ENCODE peak calls at places on chromosome 1, in four cellular contexts. One of them, this sample, is unnamed.

GRCh38 chr1:229440821-229441537 is 7.1 kb upstream of the ACTA1 start:
- DNase-seq in astrocyte: peak
- DNase-seq in IMR-90: peak
- DNase-seq in OCI-LY7: no peak
- DNase-seq in this sample: no peak

GRCh38 chr1:180192172-180192571 is 37.5 kb downstream of the QSOX1 start:
- DNase-seq in astrocyte: no peak
- DNase-seq in IMR-90: no peak
- DNase-seq in OCI-LY7: no peak
- DNase-seq in this sample: no peak

GRCh38 chr1:88204111-88204510 is 480.0 kb upstream of the PKN2 start:
- DNase-seq in astrocyte: peak
- DNase-seq in IMR-90: no peak
- DNase-seq in OCI-LY7: no peak
- DNase-seq in this sample: no peak

GRCh38 chr1:163172596-163172995 is 30.1 kb downstream of the RGS5 start:
- DNase-seq in astrocyte: no peak
- DNase-seq in IMR-90: no peak
- DNase-seq in OCI-LY7: no peak
- DNase-seq in this sample: no peak

GRCh38 chr1:12276225-12276624 is 46.4 kb downstream of the VPS13D start:
- DNase-seq in astrocyte: no peak
- DNase-seq in IMR-90: peak
- DNase-seq in OCI-LY7: no peak
- DNase-seq in this sample: no peak

GRCh38 chr1:6621429-6622391 is 3.0 kb upstream of the THAP3 start:
- DNase-seq in astrocyte: no peak
- DNase-seq in IMR-90: no peak
- DNase-seq in OCI-LY7: no peak
- DNase-seq in this sample: no peak

GRCh38 chr1:54849219-54850081 is 37.5 kb downstream of the DHCR24 start:
- DNase-seq in astrocyte: no peak
- DNase-seq in IMR-90: no peak
- DNase-seq in OCI-LY7: no peak
- DNase-seq in this sample: no peak

GRCh38 chr1:24735619-24736375 is 9.4 kb upstream of the CLIC4 start:
- DNase-seq in astrocyte: peak
- DNase-seq in IMR-90: peak
- DNase-seq in OCI-LY7: peak
- DNase-seq in this sample: no peak

GRCh38 chr1:244640917-244641316 is 12.0 kb upstream of the DESI2 start:
- DNase-seq in astrocyte: no peak
- DNase-seq in IMR-90: no peak
- DNase-seq in OCI-LY7: no peak
- DNase-seq in this sample: no peak

GRCh38 chr1:156629825-156630449 is 10.7 kb downstream of the HAPLN2 start:
- DNase-seq in astrocyte: no peak
- DNase-seq in IMR-90: no peak
- DNase-seq in OCI-LY7: peak
- DNase-seq in this sample: no peak

GRCh38 chr1:61851849-61852692 is 109.8 kb downstream of the PATJ start:
- DNase-seq in astrocyte: peak
- DNase-seq in IMR-90: peak
- DNase-seq in OCI-LY7: peak
- DNase-seq in this sample: no peak

GRCh38 chr1:16724718-16725438 is 15.4 kb upstream of the RNU1-4 start:
- DNase-seq in astrocyte: no peak
- DNase-seq in IMR-90: no peak
- DNase-seq in OCI-LY7: no peak
- DNase-seq in this sample: peak

GRCh38 chr1:192171123-192171522 is 12.9 kb downstream of the RGS18 start:
- DNase-seq in astrocyte: no peak
- DNase-seq in IMR-90: peak
- DNase-seq in OCI-LY7: no peak
- DNase-seq in this sample: no peak

GRCh38 chr1:232813757-232814156 is 8.5 kb downstream of the MAP10 start:
- DNase-seq in astrocyte: no peak
- DNase-seq in IMR-90: no peak
- DNase-seq in OCI-LY7: no peak
- DNase-seq in this sample: no peak

GRCh38 chr1:20280399-20280798 is 10.3 kb upstream of the VWA5B1 start:
- DNase-seq in astrocyte: no peak
- DNase-seq in IMR-90: no peak
- DNase-seq in OCI-LY7: no peak
- DNase-seq in this sample: no peak

GRCh38 chr1:224199679-224200078 is 16.6 kb downstream of the DEGS1 start:
- DNase-seq in astrocyte: no peak
- DNase-seq in IMR-90: no peak
- DNase-seq in OCI-LY7: no peak
- DNase-seq in this sample: no peak

GRCh38 chr1:181011301-181012202 is 11.1 kb downstream of the STX6 start:
- DNase-seq in astrocyte: no peak
- DNase-seq in IMR-90: no peak
- DNase-seq in OCI-LY7: no peak
- DNase-seq in this sample: no peak

GRCh38 chr1:53896673-53897229 is 2.8 kb downstream of the DIO1 start:
- DNase-seq in astrocyte: peak
- DNase-seq in IMR-90: peak
- DNase-seq in OCI-LY7: no peak
- DNase-seq in this sample: no peak

GRCh38 chr1:145690587-145691558 is 16.3 kb downstream of the PDZK1 start:
- DNase-seq in astrocyte: peak
- DNase-seq in IMR-90: peak
- DNase-seq in OCI-LY7: no peak
- DNase-seq in this sample: no peak

GRCh38 chr1:160025314-160025713 is 6.5 kb downstream of the PIGM start:
- DNase-seq in astrocyte: no peak
- DNase-seq in IMR-90: no peak
- DNase-seq in OCI-LY7: no peak
- DNase-seq in this sample: no peak

GRCh38 chr1:158506369-158506987 is 34.5 kb downstream of the OR10R2 start:
- DNase-seq in astrocyte: no peak
- DNase-seq in IMR-90: peak
- DNase-seq in OCI-LY7: peak
- DNase-seq in this sample: no peak
- TF ChIP-seq CTCF in astrocyte: no peak
- TF ChIP-seq CTCF in IMR-90: peak
- TF ChIP-seq CTCF in OCI-LY7: peak
- TF ChIP-seq CTCF in this sample: peak

GRCh38 chr1:47569681-47570470 is 132.0 kb downstream of the FOXD2 start:
- DNase-seq in astrocyte: peak
- DNase-seq in IMR-90: peak
- DNase-seq in OCI-LY7: no peak
- DNase-seq in this sample: no peak
- TF ChIP-seq CTCF in astrocyte: peak
- TF ChIP-seq CTCF in IMR-90: peak
- TF ChIP-seq CTCF in OCI-LY7: no peak
- TF ChIP-seq CTCF in this sample: no peak

DNA sequence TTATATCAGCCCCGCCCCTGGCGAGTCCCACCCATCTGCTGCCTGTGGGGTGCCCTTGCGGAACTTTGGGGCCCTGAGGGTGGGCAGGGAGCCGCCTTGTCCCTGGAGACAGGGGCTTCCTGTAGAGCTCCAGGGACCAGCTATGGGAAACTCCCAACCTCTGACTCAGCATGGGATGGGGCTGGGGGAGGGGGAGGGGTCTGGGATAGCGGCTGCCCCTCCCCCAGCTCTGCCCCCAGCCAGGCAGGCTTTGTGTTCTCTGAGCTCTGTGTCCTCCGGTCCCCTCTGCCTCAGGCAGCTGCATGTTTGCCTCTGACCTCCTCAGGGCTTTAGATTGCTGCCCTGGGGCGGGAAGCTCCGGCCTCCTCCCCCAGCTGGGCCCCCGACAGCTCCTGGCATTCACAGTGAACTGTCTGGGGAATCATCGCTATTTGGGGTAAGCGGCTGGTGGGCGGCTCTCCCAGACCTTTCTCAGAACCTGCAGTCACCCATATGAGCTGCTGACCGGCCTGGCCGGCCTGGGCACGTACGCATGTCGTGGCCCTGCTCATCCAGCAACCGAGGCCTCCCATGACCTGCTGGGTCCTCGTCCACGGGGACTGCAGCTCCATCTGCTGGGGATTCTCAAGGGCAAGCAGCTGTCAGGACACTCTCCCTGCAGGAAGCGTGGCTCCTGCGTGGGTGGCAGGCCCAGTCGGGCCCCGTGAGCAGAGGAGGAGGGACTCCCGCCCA is 17.1 kb downstream of the ARHGEF16 start:
- DNase-seq in astrocyte: peak
- DNase-seq in IMR-90: peak
- DNase-seq in OCI-LY7: no peak
- DNase-seq in this sample: no peak
- TF ChIP-seq CTCF in astrocyte: peak
- TF ChIP-seq CTCF in IMR-90: peak
- TF ChIP-seq CTCF in OCI-LY7: no peak
- TF ChIP-seq CTCF in this sample: no peak

GRCh38 chr1:220880367-220880680 is 1.1 kb downstream of the HLX start:
- DNase-seq in astrocyte: no peak
- DNase-seq in IMR-90: no peak
- DNase-seq in OCI-LY7: no peak
- DNase-seq in this sample: no peak

GRCh38 chr1:220878223-220879081 is 791 bp upstream of the HLX start:
- DNase-seq in astrocyte: no peak
- DNase-seq in IMR-90: no peak
- DNase-seq in OCI-LY7: no peak
- DNase-seq in this sample: no peak

GRCh38 chr1:220879090-220879508 is at the start of gene HLX:
- DNase-seq in astrocyte: peak
- DNase-seq in IMR-90: peak
- DNase-seq in OCI-LY7: no peak
- DNase-seq in this sample: no peak

GRCh38 chr1:220880726-220881506 is 1.7 kb downstream of the HLX start:
- DNase-seq in astrocyte: peak
- DNase-seq in IMR-90: peak
- DNase-seq in OCI-LY7: no peak
- DNase-seq in this sample: no peak

GRCh38 chr1:220879509-220880366 is 495 bp downstream of the HLX start:
- DNase-seq in astrocyte: peak
- DNase-seq in IMR-90: peak
- DNase-seq in OCI-LY7: no peak
- DNase-seq in this sample: no peak
- TF ChIP-seq CTCF in astrocyte: no peak
- TF ChIP-seq CTCF in IMR-90: no peak
- TF ChIP-seq CTCF in OCI-LY7: no peak
- TF ChIP-seq CTCF in this sample: no peak

DNA sequence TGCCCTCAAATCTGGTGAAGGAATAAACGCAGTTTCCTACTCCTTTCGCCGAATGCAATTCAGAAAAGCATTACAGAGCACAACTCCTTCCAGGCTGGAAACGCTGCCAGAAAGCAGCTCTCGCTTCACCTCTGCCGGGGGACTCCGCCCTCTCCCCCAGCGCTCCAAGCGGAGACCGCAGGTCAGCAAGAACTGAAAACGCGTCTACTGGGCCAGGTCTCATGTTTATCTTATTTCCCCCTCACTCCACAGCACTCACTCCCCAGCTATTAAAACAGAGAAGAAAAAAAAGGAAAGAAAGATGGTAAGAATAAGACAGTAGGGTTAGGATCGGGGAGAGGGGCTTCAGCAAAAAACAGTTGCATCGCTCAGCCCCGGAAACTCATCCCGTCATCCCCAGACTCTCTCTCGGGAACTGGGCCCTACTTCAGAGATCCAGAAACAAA is 833 bp upstream of the RCOR3 start:
- DNase-seq in astrocyte: peak
- DNase-seq in IMR-90: peak
- DNase-seq in OCI-LY7: peak
- DNase-seq in this sample: peak
- TF ChIP-seq CTCF in astrocyte: no peak
- TF ChIP-seq CTCF in IMR-90: no peak
- TF ChIP-seq CTCF in OCI-LY7: no peak
- TF ChIP-seq CTCF in this sample: no peak

GRCh38 chr1:91546301-91546581 is 45.6 kb downstream of the CDC7 start:
- DNase-seq in astrocyte: no peak
- DNase-seq in IMR-90: no peak
- DNase-seq in OCI-LY7: no peak
- DNase-seq in this sample: no peak

GRCh38 chr1:91545506-91546300 is 45.1 kb downstream of the CDC7 start:
- DNase-seq in astrocyte: no peak
- DNase-seq in IMR-90: no peak
- DNase-seq in OCI-LY7: no peak
- DNase-seq in this sample: no peak

GRCh38 chr1:91548382-91549040 is 47.9 kb downstream of the CDC7 start:
- DNase-seq in astrocyte: no peak
- DNase-seq in IMR-90: no peak
- DNase-seq in OCI-LY7: peak
- DNase-seq in this sample: no peak

GRCh38 chr1:91549041-91549735 is 48.5 kb downstream of the CDC7 start:
- DNase-seq in astrocyte: no peak
- DNase-seq in IMR-90: no peak
- DNase-seq in OCI-LY7: peak
- DNase-seq in this sample: no peak

DNA sequence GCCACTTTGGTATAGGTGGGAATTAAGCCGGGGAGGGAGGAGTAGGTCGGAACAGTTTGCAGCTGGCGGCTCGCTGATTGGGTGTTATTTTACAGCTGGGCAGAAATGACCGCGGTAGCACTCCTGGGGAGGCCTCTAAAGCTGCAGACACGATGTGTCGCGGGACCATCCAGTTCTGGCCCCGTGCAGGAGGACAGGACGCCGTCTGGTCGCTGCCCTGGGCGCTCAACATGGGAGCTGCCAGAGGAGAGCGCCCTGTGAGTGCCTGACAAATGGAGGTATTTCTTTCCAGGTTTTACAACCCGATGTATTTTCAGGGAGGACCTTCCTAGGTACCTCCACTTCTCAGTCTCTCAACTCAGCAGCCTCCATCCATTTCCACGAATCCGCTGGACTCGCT is 46.2 kb downstream of the CDC7 start:
- DNase-seq in astrocyte: no peak
- DNase-seq in IMR-90: no peak
- DNase-seq in OCI-LY7: no peak
- DNase-seq in this sample: no peak
- TF ChIP-seq CTCF in astrocyte: no peak
- TF ChIP-seq CTCF in IMR-90: no peak
- TF ChIP-seq CTCF in OCI-LY7: no peak
- TF ChIP-seq CTCF in this sample: no peak